ENCODE peak calls at places on chromosomes 5 and 9, in four cellular contexts. U, O, Z and W are unnamed samples. For H3K36me3, the result is how much of the 10 kb centered on the place peaks cover.

GRCh38 chr5:141874262-141874964 is 3.8 kb downstream of the PCDH1 start:
- DNase-seq in U (peak), O (no peak), Z (no peak), W (peak)

GRCh38 chr5:22541037-22541436 is 312.1 kb downstream of the CDH12 start:
- DNase-seq in U (no peak), O (no peak), Z (no peak), W (no peak)

GRCh38 chr9:34896112-34896511 is 62.0 kb upstream of the PHF24 start:
- DNase-seq in U (no peak), O (no peak), Z (no peak), W (no peak)

GRCh38 chr5:111953351-111954127 is 196.5 kb upstream of the NREP start:
- DNase-seq in U (no peak), O (no peak), Z (no peak), W (no peak)

GRCh38 chr5:168364151-168364661 is 72.8 kb downstream of the WWC1 start:
- DNase-seq in U (no peak), O (no peak), Z (no peak), W (no peak)

GRCh38 chr9:71716138-71716909 is 52.0 kb downstream of the CEMIP2 start:
- DNase-seq in U (no peak), O (no peak), Z (no peak), W (no peak)

GRCh38 chr5:180670586-180671359 is 21.4 kb upstream of the FLT4 start:
- DNase-seq in U (no peak), O (peak), Z (no peak), W (no peak)

GRCh38 chr9:76868897-76869296 is 37.0 kb downstream of the PRUNE2 start:
- DNase-seq in U (no peak), O (no peak), Z (no peak), W (no peak)

GRCh38 chr5:127029513-127030258 is 672 bp downstream of the MARCHF3 start:
- DNase-seq in U (peak), O (peak), Z (peak), W (peak)

GRCh38 chr5:172706796-172707195 is 64.2 kb downstream of the DUSP1 start:
- DNase-seq in U (peak), O (no peak), Z (peak), W (no peak)

GRCh38 chr9:130282000-130282700 is 16.6 kb downstream of the HMCN2 start:
- DNase-seq in U (peak), O (no peak), Z (no peak), W (peak)

GRCh38 chr9:79154806-79155205 is 417.0 kb upstream of the TLE4 start:
- DNase-seq in U (no peak), O (no peak), Z (no peak), W (no peak)

GRCh38 chr5:109874108-109874507 is 184.4 kb downstream of the MAN2A1 start:
- DNase-seq in U (no peak), O (no peak), Z (no peak), W (no peak)

GRCh38 chr9:99457406-99457805 is 235.3 kb downstream of the SEC61B start:
- DNase-seq in U (no peak), O (no peak), Z (no peak), W (no peak)

GRCh38 chr5:133051117-133051546 is 681 bp upstream of the HSPA4 start:
- DNase-seq in U (no peak), O (peak), Z (no peak), W (no peak)

GRCh38 chr5:152686931-152687330 is 281.9 kb upstream of the NMUR2 start:
- DNase-seq in U (no peak), O (no peak), Z (no peak), W (no peak)

GRCh38 chr9:72349240-72349639 is 15.8 kb downstream of the ZFAND5 start:
- DNase-seq in U (no peak), O (no peak), Z (no peak), W (no peak)

GRCh38 chr5:113770648-113771047 is 257.2 kb downstream of the YTHDC2 start:
- DNase-seq in U (no peak), O (no peak), Z (no peak), W (no peak)

GRCh38 chr9:87322840-87323635 is 174.6 kb upstream of the DAPK1 start:
- DNase-seq in U (no peak), O (no peak), Z (no peak), W (no peak)

GRCh38 chr5:179219661-179220620 is 125.3 kb downstream of the ADAMTS2 start:
- DNase-seq in U (peak), O (no peak), Z (no peak), W (no peak)

GRCh38 chr9:129761901-129762359 is 9.1 kb upstream of the PTGES start:
- DNase-seq in U (no peak), O (peak), Z (no peak), W (peak)

DNA sequence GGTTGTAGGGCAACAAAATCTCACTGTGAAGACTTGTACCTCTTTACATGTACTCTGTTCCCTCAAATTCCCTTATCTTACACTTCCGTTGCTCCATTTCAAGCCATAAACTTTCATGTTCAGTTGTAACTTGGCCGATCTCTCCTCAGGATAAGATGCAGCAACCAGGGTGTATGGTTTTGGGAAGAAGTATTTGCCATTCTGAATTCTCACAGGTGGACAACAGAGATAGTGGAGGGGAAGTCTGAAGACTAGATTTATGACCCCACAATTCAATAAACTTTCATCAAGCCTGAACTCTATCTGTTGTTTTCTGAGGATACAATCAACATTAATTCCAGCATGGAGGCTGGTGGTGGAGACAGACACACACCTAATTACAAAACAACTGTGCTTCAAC is 27.5 kb downstream of the GOLGA1 start:
- DNase-seq in U (no peak), O (no peak), Z (no peak), W (no peak)
- H3K36me3 ChIP-seq in U (half or more), O (under half), Z (under half), W (under half)

GRCh38 chr9:134208310-134208841 is 44.0 kb upstream of the RNU6ATAC start:
- DNase-seq in U (peak), O (peak), Z (peak), W (peak)
- TF ChIP-seq POLR2A in U (no peak), O (no peak), Z (no peak), W (no peak)

GRCh38 chr5:98916540-98916939 is 12.3 kb downstream of the CHD1 start:
- DNase-seq in U (no peak), O (no peak), Z (no peak), W (no peak)
- H3K36me3 ChIP-seq in U (half or more), O (under half), Z (under half), W (under half)

GRCh38 chr5:150400327-150401075 is 12.2 kb downstream of the CD74 start:
- DNase-seq in U (no peak), O (no peak), Z (no peak), W (no peak)
- TF ChIP-seq POLR2A in U (no peak), O (no peak), Z (no peak), W (no peak)

GRCh38 chr9:125312411-125312810 is 50.8 kb downstream of the GAPVD1 start:
- DNase-seq in U (no peak), O (no peak), Z (no peak), W (no peak)
- H3K36me3 ChIP-seq in U (half or more), O (under half), Z (under half), W (under half)

GRCh38 chr9:137441935-137442321 is 771 bp upstream of the ENTPD8 start:
- DNase-seq in U (no peak), O (no peak), Z (no peak), W (no peak)

GRCh38 chr9:137438591-137439157 is 2.5 kb downstream of the ENTPD8 start:
- DNase-seq in U (peak), O (no peak), Z (peak), W (no peak)

GRCh38 chr9:137444106-137444790 is 3.1 kb upstream of the ENTPD8 start:
- DNase-seq in U (peak), O (no peak), Z (peak), W (no peak)

GRCh38 chr9:137439158-137439714 is 1.9 kb downstream of the ENTPD8 start:
- DNase-seq in U (peak), O (no peak), Z (peak), W (no peak)

GRCh38 chr9:137441289-137441934 is at the start of gene ENTPD8:
- DNase-seq in U (peak), O (no peak), Z (peak), W (no peak)
- TF ChIP-seq POLR2A in U (no peak), O (no peak), Z (no peak), W (no peak)

DNA sequence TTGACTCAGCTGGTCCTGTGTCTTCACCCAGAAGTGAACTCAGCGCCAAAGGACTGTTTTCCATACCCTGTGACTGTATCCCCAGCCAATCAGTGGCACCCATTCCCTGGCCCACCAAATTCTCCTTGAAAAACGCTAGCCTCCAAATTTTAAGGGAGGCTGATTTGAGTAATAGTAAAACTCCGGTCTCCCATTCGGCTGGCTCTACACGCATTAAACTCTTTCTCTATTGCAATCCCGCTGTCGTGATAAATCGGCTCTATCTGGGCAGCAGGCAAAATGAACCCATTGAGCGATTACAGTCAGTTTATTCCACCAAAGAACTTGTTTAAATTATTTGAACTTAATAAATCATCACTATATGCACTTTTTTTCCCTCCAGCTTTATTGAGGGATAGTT is 55.9 kb upstream of the PPP1R26 start:
- DNase-seq in U (no peak), O (no peak), Z (no peak), W (no peak)
- H3K36me3 ChIP-seq in U (under half), O (under half), Z (under half), W (under half)

DNA sequence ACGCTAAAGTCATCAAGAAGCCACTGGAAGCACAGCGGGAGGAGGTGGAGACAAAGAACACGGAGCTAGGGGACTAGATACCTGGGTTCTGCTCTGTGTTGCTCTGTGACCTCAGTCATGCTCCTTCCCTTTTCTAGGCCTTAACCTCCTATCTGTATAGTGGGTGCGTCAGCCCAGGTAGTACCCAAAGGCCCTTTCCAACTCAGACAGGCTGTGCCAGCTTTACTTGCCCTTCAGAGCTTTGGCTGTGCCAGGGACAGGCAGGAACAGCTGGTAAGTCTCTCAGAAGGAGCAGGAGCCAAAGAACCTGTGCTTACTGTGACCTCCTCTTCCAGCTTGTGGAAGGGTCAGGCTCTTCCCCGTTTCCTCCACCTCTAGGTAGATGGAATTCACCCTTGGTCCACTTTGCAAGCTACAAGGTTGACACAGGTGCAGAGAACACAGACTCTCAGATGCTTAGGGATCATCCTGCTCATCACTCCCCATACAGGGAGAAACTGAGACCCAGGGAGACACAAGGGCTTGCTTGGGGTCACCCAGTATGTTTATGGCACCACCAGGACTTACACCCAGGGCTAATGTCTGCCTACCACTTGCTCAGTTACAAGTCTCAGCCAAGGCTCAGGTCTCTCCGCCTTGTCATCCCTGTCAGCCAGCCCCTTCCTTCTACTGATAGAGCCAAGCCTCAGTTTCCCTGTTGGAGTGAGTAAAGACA is 1.7 kb downstream of the CCDC69 start:
- DNase-seq in U (no peak), O (no peak), Z (no peak), W (no peak)
- TF ChIP-seq POLR2A in U (no peak), O (no peak), Z (no peak), W (no peak)